ENCODE peak calls at places on chromosomes 1 and 21, in eight cellular contexts. One of them, this sample, is unnamed.

GRCh38 chr1:209412036-209412435 is 171.5 kb upstream of the CAMK1G start:
- DNase-seq in GM12878: no peak
- DNase-seq in K562: no peak
- DNase-seq in HepG2: no peak
- DNase-seq in GM23338: no peak
- DNase-seq in Panc1: no peak
- DNase-seq in SK-N-SH: no peak
- DNase-seq in HCT116: no peak
- DNase-seq in this sample: no peak

GRCh38 chr1:21308847-21309652 is 18.8 kb upstream of the ECE1 start:
- DNase-seq in GM12878: no peak
- DNase-seq in HepG2: no peak
- DNase-seq in GM23338: no peak
- DNase-seq in K562: no peak
- DNase-seq in Panc1: no peak
- DNase-seq in HCT116: no peak
- DNase-seq in SK-N-SH: peak
- DNase-seq in this sample: no peak

GRCh38 chr1:15994590-15995351 is 9.3 kb upstream of the SRARP start:
- DNase-seq in K562: peak
- DNase-seq in GM23338: peak
- DNase-seq in GM12878: no peak
- DNase-seq in SK-N-SH: peak
- DNase-seq in Panc1: no peak
- DNase-seq in HCT116: peak
- DNase-seq in HepG2: peak
- DNase-seq in this sample: peak

GRCh38 chr1:100643430-100644196 is 75.9 kb upstream of the VCAM1 start:
- DNase-seq in GM23338: no peak
- DNase-seq in GM12878: no peak
- DNase-seq in HCT116: no peak
- DNase-seq in HepG2: no peak
- DNase-seq in Panc1: no peak
- DNase-seq in SK-N-SH: no peak
- DNase-seq in K562: no peak
- DNase-seq in this sample: no peak

GRCh38 chr1:30420519-30421050 is 302.8 kb downstream of the MATN1 start:
- DNase-seq in Panc1: no peak
- DNase-seq in SK-N-SH: no peak
- DNase-seq in K562: no peak
- DNase-seq in HCT116: no peak
- DNase-seq in GM23338: no peak
- DNase-seq in GM12878: no peak
- DNase-seq in HepG2: no peak
- DNase-seq in this sample: no peak

GRCh38 chr1:197797010-197797409 is 21.7 kb upstream of the DENND1B start:
- DNase-seq in HepG2: no peak
- DNase-seq in HCT116: no peak
- DNase-seq in Panc1: no peak
- DNase-seq in GM23338: no peak
- DNase-seq in K562: no peak
- DNase-seq in SK-N-SH: no peak
- DNase-seq in GM12878: no peak
- DNase-seq in this sample: no peak

GRCh38 chr1:16120411-16120810 is 35.5 kb downstream of the EPHA2 start:
- DNase-seq in SK-N-SH: peak
- DNase-seq in HepG2: no peak
- DNase-seq in Panc1: no peak
- DNase-seq in GM23338: no peak
- DNase-seq in HCT116: no peak
- DNase-seq in GM12878: no peak
- DNase-seq in K562: no peak
- DNase-seq in this sample: no peak

GRCh38 chr1:109615879-109616278 is 3.5 kb downstream of the GNAT2 start:
- DNase-seq in K562: no peak
- DNase-seq in HCT116: no peak
- DNase-seq in SK-N-SH: no peak
- DNase-seq in GM23338: no peak
- DNase-seq in Panc1: no peak
- DNase-seq in GM12878: no peak
- DNase-seq in HepG2: no peak
- DNase-seq in this sample: peak

GRCh38 chr1:204398197-204399125 is 13.2 kb downstream of the PPP1R15B start:
- DNase-seq in HCT116: peak
- DNase-seq in SK-N-SH: peak
- DNase-seq in Panc1: peak
- DNase-seq in GM12878: no peak
- DNase-seq in GM23338: peak
- DNase-seq in HepG2: peak
- DNase-seq in K562: peak
- DNase-seq in this sample: peak

GRCh38 chr1:95116666-95117206 is 419 bp upstream of the TLCD4 start:
- DNase-seq in Panc1: peak
- DNase-seq in SK-N-SH: peak
- DNase-seq in K562: peak
- DNase-seq in HCT116: peak
- DNase-seq in GM12878: no peak
- DNase-seq in GM23338: peak
- DNase-seq in HepG2: peak
- DNase-seq in this sample: peak

GRCh38 chr1:43008425-43009108 is 49.9 kb upstream of the SLC2A1 start:
- DNase-seq in K562: no peak
- DNase-seq in GM12878: no peak
- DNase-seq in SK-N-SH: no peak
- DNase-seq in HCT116: peak
- DNase-seq in Panc1: no peak
- DNase-seq in HepG2: peak
- DNase-seq in GM23338: peak
- DNase-seq in this sample: no peak

GRCh38 chr21:45415943-45416611 is 11.1 kb downstream of the COL18A1 start:
- DNase-seq in HCT116: no peak
- DNase-seq in Panc1: no peak
- DNase-seq in GM12878: no peak
- DNase-seq in GM23338: no peak
- DNase-seq in K562: no peak
- DNase-seq in SK-N-SH: no peak
- DNase-seq in HepG2: no peak
- DNase-seq in this sample: no peak

GRCh38 chr1:167114725-167115124 is 20.9 kb downstream of the STYXL2 start:
- DNase-seq in Panc1: no peak
- DNase-seq in K562: no peak
- DNase-seq in GM12878: no peak
- DNase-seq in SK-N-SH: no peak
- DNase-seq in GM23338: no peak
- DNase-seq in HCT116: no peak
- DNase-seq in HepG2: no peak
- DNase-seq in this sample: no peak

GRCh38 chr1:209517651-209518050 is 65.9 kb upstream of the CAMK1G start:
- DNase-seq in GM12878: no peak
- DNase-seq in K562: no peak
- DNase-seq in GM23338: no peak
- DNase-seq in Panc1: no peak
- DNase-seq in HepG2: no peak
- DNase-seq in HCT116: no peak
- DNase-seq in SK-N-SH: no peak
- DNase-seq in this sample: no peak

GRCh38 chr1:41504126-41505035 is 19.9 kb upstream of the EDN2 start:
- DNase-seq in K562: peak
- DNase-seq in GM23338: no peak
- DNase-seq in Panc1: no peak
- DNase-seq in HCT116: peak
- DNase-seq in HepG2: no peak
- DNase-seq in GM12878: no peak
- DNase-seq in SK-N-SH: no peak
- DNase-seq in this sample: no peak

DNA sequence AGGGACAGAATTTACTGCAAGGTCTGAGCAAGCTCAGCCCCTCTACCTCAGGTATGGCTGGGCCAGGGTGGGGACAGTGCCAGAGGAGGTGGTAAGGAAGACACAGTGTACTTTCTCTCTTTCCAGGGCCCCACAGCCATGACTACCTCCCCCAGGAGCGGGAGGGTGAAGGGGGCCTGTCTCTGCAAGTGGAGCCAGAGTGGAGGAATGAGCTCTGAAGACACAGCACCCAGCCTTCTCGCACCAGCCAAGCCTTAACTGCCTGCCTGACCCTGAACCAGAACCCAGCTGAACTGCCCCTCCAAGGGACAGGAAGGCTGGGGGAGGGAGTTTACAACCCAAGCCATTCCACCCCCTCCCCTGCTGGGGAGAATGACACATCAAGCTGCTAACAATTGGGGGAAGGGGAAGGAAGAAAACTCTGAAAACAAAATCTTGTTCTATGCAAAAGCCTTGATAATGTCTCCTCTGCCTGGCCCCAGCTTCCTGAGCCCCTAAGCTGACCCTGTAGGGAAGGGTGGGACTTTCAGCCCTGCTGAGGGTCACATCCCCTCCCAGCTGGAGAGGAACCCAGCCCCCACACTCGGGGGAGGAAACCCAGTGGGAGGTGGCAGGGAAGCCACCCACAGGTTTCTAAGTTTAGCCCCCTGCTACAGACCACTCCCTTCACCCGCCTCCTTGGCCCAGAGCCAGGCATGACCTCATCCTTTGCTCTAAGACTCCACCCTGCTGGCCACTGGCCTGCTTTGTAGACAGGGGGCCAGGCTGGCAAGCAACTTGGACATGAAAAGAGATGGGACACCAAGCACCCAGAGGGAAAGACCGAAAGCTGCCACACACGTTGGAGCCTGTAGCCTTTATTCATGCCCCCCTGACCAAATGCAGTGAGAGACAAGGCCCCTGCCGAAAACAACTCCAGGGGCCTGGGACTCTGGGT is 6.4 kb downstream of the RHOC start:
- DNase-seq in GM12878: peak
- DNase-seq in Panc1: peak
- DNase-seq in GM23338: peak
- DNase-seq in SK-N-SH: peak
- DNase-seq in HepG2: peak
- DNase-seq in K562: peak
- DNase-seq in HCT116: peak
- DNase-seq in this sample: peak
- TF ChIP-seq POLR2AphosphoS5 in GM12878: peak
- TF ChIP-seq POLR2AphosphoS5 in Panc1: peak
- TF ChIP-seq POLR2AphosphoS5 in GM23338: peak
- TF ChIP-seq POLR2AphosphoS5 in SK-N-SH: peak
- TF ChIP-seq POLR2AphosphoS5 in HepG2: peak
- TF ChIP-seq POLR2AphosphoS5 in K562: peak
- TF ChIP-seq POLR2AphosphoS5 in HCT116: peak
- TF ChIP-seq POLR2AphosphoS5 in this sample: peak

GRCh38 chr1:60581455-60582220 is 500.7 kb upstream of the NFIA start:
- DNase-seq in SK-N-SH: no peak
- DNase-seq in GM12878: no peak
- DNase-seq in HCT116: no peak
- DNase-seq in GM23338: no peak
- DNase-seq in Panc1: no peak
- DNase-seq in K562: no peak
- DNase-seq in HepG2: no peak
- DNase-seq in this sample: no peak
- TF ChIP-seq REST in SK-N-SH: no peak
- TF ChIP-seq REST in GM12878: no peak
- TF ChIP-seq REST in HCT116: no peak
- TF ChIP-seq REST in GM23338: no peak
- TF ChIP-seq REST in Panc1: no peak
- TF ChIP-seq REST in K562: no peak
- TF ChIP-seq REST in HepG2: no peak
- TF ChIP-seq REST in this sample: no peak

GRCh38 chr1:40386796-40387195 is 13.3 kb downstream of the SMAP2 start:
- DNase-seq in GM12878: no peak
- DNase-seq in Panc1: no peak
- DNase-seq in GM23338: no peak
- DNase-seq in K562: no peak
- DNase-seq in HepG2: no peak
- DNase-seq in SK-N-SH: no peak
- DNase-seq in HCT116: no peak
- DNase-seq in this sample: no peak
- H3K27ac ChIP-seq in GM12878: peak
- H3K27ac ChIP-seq in Panc1: no peak
- H3K27ac ChIP-seq in GM23338: no peak
- H3K27ac ChIP-seq in K562: peak
- H3K27ac ChIP-seq in HepG2: no peak
- H3K27ac ChIP-seq in SK-N-SH: no peak
- H3K27ac ChIP-seq in HCT116: no peak
- H3K27ac ChIP-seq in this sample: peak

GRCh38 chr1:6601049-6601864 is 1.4 kb downstream of the KLHL21 start:
- DNase-seq in HCT116: peak
- DNase-seq in GM23338: peak
- DNase-seq in HepG2: peak
- DNase-seq in Panc1: peak
- DNase-seq in GM12878: no peak
- DNase-seq in SK-N-SH: peak
- DNase-seq in K562: peak
- DNase-seq in this sample: peak

GRCh38 chr1:6596886-6597776 is 5.5 kb downstream of the KLHL21 start:
- DNase-seq in HCT116: no peak
- DNase-seq in GM12878: no peak
- DNase-seq in HepG2: no peak
- DNase-seq in K562: no peak
- DNase-seq in Panc1: no peak
- DNase-seq in GM23338: no peak
- DNase-seq in SK-N-SH: no peak
- DNase-seq in this sample: no peak

GRCh38 chr1:6597777-6598131 is 4.9 kb downstream of the KLHL21 start:
- DNase-seq in Panc1: no peak
- DNase-seq in GM23338: no peak
- DNase-seq in SK-N-SH: no peak
- DNase-seq in HepG2: no peak
- DNase-seq in HCT116: no peak
- DNase-seq in GM12878: no peak
- DNase-seq in K562: no peak
- DNase-seq in this sample: no peak

GRCh38 chr1:6600410-6601048 is 2.1 kb downstream of the KLHL21 start:
- DNase-seq in HepG2: no peak
- DNase-seq in K562: no peak
- DNase-seq in Panc1: no peak
- DNase-seq in GM23338: no peak
- DNase-seq in HCT116: no peak
- DNase-seq in GM12878: no peak
- DNase-seq in SK-N-SH: peak
- DNase-seq in this sample: no peak

DNA sequence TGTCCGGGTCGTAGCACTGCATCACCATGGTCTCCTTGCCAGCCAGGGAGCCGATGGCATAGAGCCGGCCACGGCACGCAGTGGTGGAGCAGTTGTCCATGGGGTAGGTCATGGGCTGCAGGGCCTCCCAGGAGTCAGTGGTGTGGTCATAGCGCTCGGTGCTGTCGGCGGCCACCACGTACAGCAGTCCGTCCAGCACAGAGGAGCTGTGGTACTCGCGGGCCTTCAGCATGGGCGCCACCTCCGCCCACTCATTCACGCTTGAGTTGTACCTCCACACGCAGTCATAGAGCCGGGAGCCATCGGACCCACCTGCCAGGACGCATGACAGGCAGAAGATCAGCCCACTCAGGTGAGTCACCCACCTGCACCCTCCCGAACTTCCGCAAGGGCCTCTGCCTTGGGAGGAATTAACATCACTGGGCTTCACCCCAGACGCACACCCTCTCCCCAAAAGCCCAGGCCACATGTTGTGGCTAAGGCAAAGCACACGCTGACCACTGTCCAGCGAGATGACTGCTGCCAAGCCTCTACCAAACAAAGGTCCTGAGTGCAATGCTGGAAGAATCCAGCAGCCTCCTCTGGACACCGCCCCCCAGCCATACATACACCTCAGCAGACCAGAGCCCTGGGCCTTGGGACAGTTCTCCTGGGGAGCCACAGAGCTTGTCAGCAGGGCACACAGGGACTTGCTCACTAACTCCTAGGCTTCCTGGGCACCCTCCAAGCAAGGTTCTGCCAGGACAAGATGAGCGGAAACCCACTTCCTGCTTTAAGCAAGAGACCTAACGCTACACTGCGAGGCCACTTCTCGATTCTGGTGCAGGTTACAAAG is 3.3 kb downstream of the KLHL21 start:
- DNase-seq in Panc1: no peak
- DNase-seq in GM12878: no peak
- DNase-seq in HCT116: no peak
- DNase-seq in GM23338: no peak
- DNase-seq in HepG2: no peak
- DNase-seq in SK-N-SH: no peak
- DNase-seq in K562: no peak
- DNase-seq in this sample: no peak
- TF ChIP-seq POLR2AphosphoS5 in Panc1: no peak
- TF ChIP-seq POLR2AphosphoS5 in GM12878: no peak
- TF ChIP-seq POLR2AphosphoS5 in HCT116: no peak
- TF ChIP-seq POLR2AphosphoS5 in GM23338: no peak
- TF ChIP-seq POLR2AphosphoS5 in HepG2: no peak
- TF ChIP-seq POLR2AphosphoS5 in SK-N-SH: no peak
- TF ChIP-seq POLR2AphosphoS5 in K562: peak
- TF ChIP-seq POLR2AphosphoS5 in this sample: no peak